ENCODE peak calls at places on chromosome 9, in four cellular contexts. V, X, G and K are unnamed samples.

GRCh38 chr9:127987103-127987614 is 6.4 kb upstream of the EEIG1 start:
- DNase-seq in X (no peak), G (no peak), V (no peak), K (peak)

GRCh38 chr9:1979815-1980367 is 35.3 kb upstream of the SMARCA2 start:
- DNase-seq in G (no peak), X (no peak), V (no peak), K (no peak)

GRCh38 chr9:85960688-85961093 is 19.7 kb downstream of the NAA35 start:
- DNase-seq in G (no peak), X (no peak), V (no peak), K (no peak)

GRCh38 chr9:99226054-99226453 is 4.0 kb downstream of the SEC61B start:
- DNase-seq in X (no peak), V (no peak), G (no peak), K (no peak)

GRCh38 chr9:124771867-124772621 is 933 bp upstream of the NR6A1 start:
- DNase-seq in G (peak), V (peak), X (peak), K (peak)

GRCh38 chr9:112748041-112748440 is 2.5 kb upstream of the SNX30 start:
- DNase-seq in V (no peak), G (no peak), X (no peak), K (no peak)

GRCh38 chr9:70578720-70579119 is 164.3 kb upstream of the KLF9 start:
- DNase-seq in G (no peak), X (no peak), V (peak), K (no peak)

GRCh38 chr9:105246656-105247162 is 2.3 kb downstream of the SLC44A1 start:
- DNase-seq in X (no peak), G (no peak), V (no peak), K (no peak)

GRCh38 chr9:86287013-86287412 is 4.7 kb upstream of the ISCA1 start:
- DNase-seq in X (no peak), V (peak), G (no peak), K (peak)

GRCh38 chr9:98104445-98104881 is 14.6 kb downstream of the TRIM14 start:
- DNase-seq in V (no peak), G (no peak), X (no peak), K (no peak)

GRCh38 chr9:98099346-98099745 is 19.7 kb downstream of the TRIM14 start:
- DNase-seq in V (no peak), X (no peak), G (no peak), K (no peak)

GRCh38 chr9:98099898-98100297 is 19.1 kb downstream of the TRIM14 start:
- DNase-seq in X (no peak), G (no peak), V (no peak), K (no peak)

GRCh38 chr9:98101416-98101815 is 17.6 kb downstream of the TRIM14 start:
- DNase-seq in G (no peak), X (no peak), V (no peak), K (no peak)

DNA sequence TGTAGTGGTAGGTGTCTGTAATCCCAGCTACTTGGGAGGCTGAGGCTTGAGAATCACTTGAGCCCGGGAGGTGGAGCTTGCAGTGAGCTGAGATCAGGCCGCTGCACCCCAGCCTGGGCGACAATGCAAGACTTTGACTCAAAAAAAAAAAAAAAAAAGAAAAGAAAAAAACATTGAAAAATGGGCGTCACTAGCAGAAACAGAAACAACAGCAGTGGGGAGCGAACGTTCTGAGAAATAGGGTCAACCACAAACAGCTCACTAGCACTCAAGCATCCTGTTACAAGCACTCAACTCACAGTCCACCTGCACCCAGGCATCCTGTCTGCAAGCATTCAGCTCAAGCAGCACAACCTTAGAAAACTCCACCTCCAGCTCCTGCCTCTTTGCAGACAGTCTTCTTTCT is 17.2 kb downstream of the TRIM14 start:
- DNase-seq in X (no peak), G (no peak), V (no peak), K (no peak)
- H2AFZ ChIP-seq in X (no peak), G (no peak), V (no peak), K (no peak)

DNA sequence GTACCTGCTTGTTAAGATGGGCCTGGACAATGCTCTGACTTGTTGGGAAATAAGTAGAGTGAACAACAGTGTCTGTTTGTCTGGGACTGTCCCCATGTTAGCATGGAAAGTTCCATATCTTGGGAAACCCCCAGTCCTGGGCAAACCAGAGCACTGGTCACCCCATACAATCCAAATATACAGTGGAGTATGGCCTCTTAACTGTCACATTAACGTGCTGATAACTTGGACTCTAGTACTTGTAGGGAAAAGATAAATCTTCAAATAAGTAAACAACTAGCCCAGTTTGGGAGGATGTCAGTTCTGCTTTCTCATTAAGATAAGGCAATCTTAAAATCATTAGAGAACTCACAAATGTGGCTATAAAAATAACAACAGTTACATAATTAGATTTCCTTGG is 47.6 kb upstream of the JAK2 start:
- DNase-seq in G (no peak), V (no peak), X (no peak), K (peak)
- TF ChIP-seq FOSL1 in G (no peak), V (no peak), X (no peak), K (no peak)

DNA sequence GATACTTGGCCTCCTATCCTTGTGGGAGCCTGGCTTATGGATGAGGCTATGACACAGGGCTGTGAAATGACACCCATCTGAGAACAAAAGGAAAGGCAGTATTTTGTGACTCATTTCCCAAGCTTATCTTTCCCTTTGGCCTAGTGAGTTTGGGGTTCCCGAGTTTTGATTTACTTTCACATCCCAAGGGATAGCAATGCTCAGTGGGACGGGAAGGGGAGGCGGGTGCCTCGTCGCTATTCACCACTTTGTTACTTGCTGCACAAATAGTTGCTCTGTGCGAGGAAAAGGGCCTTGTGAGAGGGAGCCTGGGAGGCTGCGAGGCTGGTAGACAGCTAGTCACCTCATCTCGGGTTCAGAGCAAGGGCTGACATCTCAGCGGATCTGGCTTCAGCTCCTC is 59.1 kb upstream of the ENTREP1 start:
- DNase-seq in X (no peak), G (no peak), V (no peak), K (no peak)
- H2AFZ ChIP-seq in X (no peak), G (peak), V (no peak), K (no peak)

DNA sequence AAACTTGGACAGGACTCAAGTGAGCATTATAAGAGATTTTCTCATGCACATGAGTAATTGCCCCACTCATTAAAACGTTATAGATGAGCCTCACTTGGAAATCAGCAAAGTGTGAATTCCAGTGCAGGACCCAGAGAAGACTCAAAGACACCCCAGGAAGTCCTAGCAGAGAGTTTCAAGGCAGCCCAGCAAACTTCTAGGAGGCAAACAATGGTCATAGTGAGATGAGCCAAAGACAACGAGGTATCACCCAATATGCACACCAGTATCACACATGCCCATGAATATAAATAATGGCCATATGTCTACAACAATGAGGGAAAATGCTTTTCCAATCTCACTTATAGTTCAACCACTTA is 245.9 kb downstream of the ACTL7B start:
- DNase-seq in V (no peak), G (no peak), X (no peak), K (no peak)
- TF ChIP-seq FOSL1 in V (no peak), G (no peak), X (no peak), K (no peak)

GRCh38 chr9:117412841-117413240 is 2.0 kb downstream of the ASTN2 start:
- DNase-seq in X (no peak), V (no peak), G (peak), K (no peak)
- H2AFZ ChIP-seq in X (no peak), V (no peak), G (no peak), K (no peak)